ENCODE peak calls at places on chromosomes 16 and 17, in four cellular contexts. H, W, E and L are unnamed samples. For H3K4me1, the result is how much of the 10 kb centered on the place peaks cover.

GRCh38 chr17:17567631-17568030 is 23.9 kb downstream of the PEMT start:
- DNase-seq in H (peak), W (no peak), E (no peak), L (peak)

GRCh38 chr17:4235372-4236279 is 28.2 kb downstream of the ANKFY1 start:
- DNase-seq in H (no peak), W (no peak), E (no peak), L (peak)

GRCh38 chr16:69315486-69316311 is 4.5 kb downstream of the VPS4A start:
- DNase-seq in H (peak), W (peak), E (no peak), L (no peak)

GRCh38 chr16:30541502-30542329 is 7.1 kb upstream of the ZNF747 start:
- DNase-seq in H (no peak), W (no peak), E (no peak), L (no peak)

GRCh38 chr16:65908568-65908967 is 457.9 kb upstream of the CDH5 start:
- DNase-seq in H (no peak), W (no peak), E (no peak), L (no peak)

GRCh38 chr17:17853811-17854527 is 17.2 kb upstream of the SREBF1 start:
- DNase-seq in H (no peak), W (no peak), E (no peak), L (no peak)

GRCh38 chr16:14303654-14304394 is 232.7 kb downstream of the MRTFB start:
- DNase-seq in H (peak), W (no peak), E (no peak), L (peak)

GRCh38 chr16:4101421-4102275 is 14.6 kb downstream of the ADCY9 start:
- DNase-seq in H (peak), W (no peak), E (no peak), L (peak)

GRCh38 chr17:56947741-56948140 is 13.1 kb downstream of the COIL start:
- DNase-seq in H (no peak), W (no peak), E (no peak), L (no peak)

GRCh38 chr16:86498661-86499493 is 11.4 kb upstream of the FOXF1 start:
- DNase-seq in H (no peak), W (no peak), E (no peak), L (no peak)

GRCh38 chr16:23324727-23325126 is 22.6 kb downstream of the SCNN1B start:
- DNase-seq in H (peak), W (peak), E (no peak), L (peak)

GRCh38 chr17:29216181-29216580 is 30.5 kb upstream of the CRYBA1 start:
- DNase-seq in H (no peak), W (no peak), E (no peak), L (no peak)

GRCh38 chr16:13780406-13780805 is 139.5 kb upstream of the ERCC4 start:
- DNase-seq in H (no peak), W (no peak), E (no peak), L (no peak)

GRCh38 chr16:50741225-50741807 is 570 bp upstream of the CYLD start:
- DNase-seq in H (peak), W (no peak), E (no peak), L (no peak)

GRCh38 chr17:80665792-80666191 is 121.2 kb downstream of the RPTOR start:
- DNase-seq in H (no peak), W (peak), E (no peak), L (no peak)

GRCh38 chr16:965487-965886 is 5.3 kb downstream of the LMF1 start:
- DNase-seq in H (no peak), W (no peak), E (no peak), L (no peak)

GRCh38 chr17:76869209-76869877 is 1.1 kb downstream of the MGAT5B start:
- DNase-seq in H (no peak), W (no peak), E (no peak), L (no peak)

GRCh38 chr17:70190959-70191805 is 21.9 kb downstream of the KCNJ2 start:
- DNase-seq in H (no peak), W (no peak), E (no peak), L (no peak)

GRCh38 chr16:3198334-3199072 is 10.5 kb downstream of the OR1F1 start:
- DNase-seq in H (no peak), W (no peak), E (no peak), L (no peak)

GRCh38 chr17:82051776-82052637 is at the start of the genes GPS1 and RFNG:
- DNase-seq in H (peak), W (peak), E (peak), L (peak)

GRCh38 chr16:2386990-2387389 is 42.3 kb upstream of the CCNF start:
- DNase-seq in H (no peak), W (no peak), E (no peak), L (no peak)

GRCh38 chr17:49993423-49994037 is 1.5 kb downstream of the DLX3 start:
- DNase-seq in H (peak), W (peak), E (no peak), L (no peak)

GRCh38 chr16:11386791-11387546 is 41.7 kb downstream of the RMI2 start:
- DNase-seq in H (no peak), W (no peak), E (peak), L (no peak)

GRCh38 chr17:75365009-75365930 is 40.2 kb downstream of the GRB2 start:
- DNase-seq in H (no peak), W (no peak), E (no peak), L (no peak)

GRCh38 chr16:57282510-57283213 is 1.8 kb downstream of the PLLP start:
- DNase-seq in H (peak), W (no peak), E (no peak), L (no peak)

GRCh38 chr17:10292057-10292931 is 80.5 kb downstream of the MYH13 start:
- DNase-seq in H (no peak), W (no peak), E (no peak), L (no peak)

GRCh38 chr17:40538019-40538935 is 27.0 kb downstream of the CCR7 start:
- DNase-seq in H (peak), W (no peak), E (no peak), L (peak)

GRCh38 chr16:54633943-54634362 is 296.7 kb upstream of the IRX5 start:
- DNase-seq in H (no peak), W (no peak), E (peak), L (no peak)

GRCh38 chr17:30174556-30174955 is 57.9 kb downstream of the NSRP1 start:
- DNase-seq in H (no peak), W (no peak), E (no peak), L (no peak)

GRCh38 chr17:80265205-80266068 is 4.8 kb downstream of the RNF213 start:
- DNase-seq in H (no peak), W (peak), E (no peak), L (no peak)

GRCh38 chr17:63153488-63153887 is 187.5 kb downstream of the TANC2 start:
- DNase-seq in H (no peak), W (no peak), E (no peak), L (no peak)

GRCh38 chr16:49755291-49755611 is 100.7 kb downstream of the ZNF423 start:
- DNase-seq in H (no peak), W (no peak), E (peak), L (no peak)

GRCh38 chr16:31265329-31266245 is 5.8 kb downstream of the ITGAM start:
- DNase-seq in H (peak), W (peak), E (peak), L (no peak)

GRCh38 chr16:87854053-87854906 is 15.0 kb downstream of the SLC7A5 start:
- DNase-seq in H (no peak), W (no peak), E (no peak), L (no peak)

GRCh38 chr17:42163113-42163512 is 8.3 kb upstream of the RAB5C start:
- DNase-seq in H (no peak), W (no peak), E (peak), L (no peak)

GRCh38 chr16:67339453-67339852 is 12.8 kb downstream of the LRRC36 start:
- DNase-seq in H (no peak), W (no peak), E (no peak), L (no peak)

GRCh38 chr17:37067555-37068111 is 118.9 kb downstream of the AATF start:
- DNase-seq in H (peak), W (peak), E (peak), L (peak)

GRCh38 chr17:49156256-49156655 is 23.7 kb downstream of the B4GALNT2 start:
- DNase-seq in H (no peak), W (no peak), E (no peak), L (no peak)

GRCh38 chr17:72424505-72425117 is 303.8 kb downstream of the SOX9 start:
- DNase-seq in H (no peak), W (no peak), E (no peak), L (no peak)
- H3K4me1 ChIP-seq in H (under half), W (half or more), E (half or more), L (under half)

GRCh38 chr16:84838383-84838948 is 18.7 kb downstream of the CRISPLD2 start:
- DNase-seq in H (no peak), W (no peak), E (no peak), L (no peak)

GRCh38 chr16:84833542-84834402 is 14.0 kb downstream of the CRISPLD2 start:
- DNase-seq in H (no peak), W (no peak), E (no peak), L (no peak)

GRCh38 chr16:84834403-84834772 is 14.6 kb downstream of the CRISPLD2 start:
- DNase-seq in H (no peak), W (no peak), E (no peak), L (no peak)

GRCh38 chr16:84836967-84837366 is 17.2 kb downstream of the CRISPLD2 start:
- DNase-seq in H (no peak), W (no peak), E (no peak), L (no peak)

DNA sequence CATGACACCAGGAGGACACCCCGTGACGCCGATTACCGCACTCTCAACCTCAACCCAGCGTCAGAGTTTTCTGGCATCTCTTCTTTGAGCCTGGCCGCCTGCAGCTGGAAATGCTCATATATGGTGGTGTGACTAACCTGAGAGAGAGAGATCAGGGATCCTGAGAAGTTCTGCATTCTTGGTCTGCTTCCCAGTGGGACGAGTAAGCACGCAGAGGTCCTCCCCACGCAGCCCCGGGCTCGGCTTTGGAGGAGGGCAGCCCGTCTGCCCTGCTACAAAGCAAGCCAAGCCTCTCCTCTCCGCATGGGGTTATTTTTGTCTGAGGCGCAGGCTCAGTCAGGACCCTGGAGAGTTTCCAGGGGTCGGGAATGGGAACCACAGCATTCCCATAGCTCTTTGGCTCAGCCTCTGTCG is 16.5 kb downstream of the CRISPLD2 start:
- DNase-seq in H (peak), W (peak), E (no peak), L (peak)
- TF ChIP-seq POLR2A in H (no peak), W (no peak), E (no peak), L (peak)

GRCh38 chr17:47066841-47067682 is 88.0 kb upstream of the RPRML start:
- DNase-seq in H (peak), W (peak), E (peak), L (peak)
- H3K4me3 ChIP-seq in H (peak), W (peak), E (peak), L (peak)

GRCh38 chr17:661509-661908 is 53.1 kb downstream of the VPS53 start:
- DNase-seq in H (no peak), W (no peak), E (no peak), L (no peak)
- H3K4me1 ChIP-seq in H (under half), W (under half), E (under half), L (under half)